ENCODE peak calls at places on chromosomes 12 and 14, in five cellular contexts. One of them, this sample, is unnamed.

GRCh38 chr12:131795064-131795463 is 33.1 kb upstream of the MMP17 start:
- DNase-seq in B cell: no peak
- DNase-seq in IMR-90: no peak
- DNase-seq in lower leg skin: no peak
- DNase-seq in RWPE1: no peak
- DNase-seq in this sample: no peak

GRCh38 chr12:51773145-51773869 is 75.2 kb downstream of the FIGNL2 start:
- DNase-seq in B cell: no peak
- DNase-seq in IMR-90: peak; percentile 77
- DNase-seq in lower leg skin: no peak
- DNase-seq in RWPE1: peak; percentile 44
- DNase-seq in this sample: no peak

GRCh38 chr14:94424371-94424770 is 28.2 kb downstream of the SERPINA11 start:
- DNase-seq in B cell: no peak
- DNase-seq in IMR-90: no peak
- DNase-seq in lower leg skin: no peak
- DNase-seq in RWPE1: no peak
- DNase-seq in this sample: no peak

GRCh38 chr12:99658950-99659349 is 11.4 kb downstream of the GARIN6 start:
- DNase-seq in B cell: no peak
- DNase-seq in IMR-90: no peak
- DNase-seq in lower leg skin: no peak
- DNase-seq in RWPE1: no peak
- DNase-seq in this sample: no peak

GRCh38 chr14:98069712-98070133 is 1202.3 kb downstream of the BCL11B start:
- DNase-seq in B cell: no peak
- DNase-seq in IMR-90: no peak
- DNase-seq in lower leg skin: peak; percentile 29
- DNase-seq in RWPE1: peak; percentile 87
- DNase-seq in this sample: no peak

GRCh38 chr12:49806321-49806813 is 21.8 kb downstream of the NCKAP5L start:
- DNase-seq in B cell: no peak
- DNase-seq in IMR-90: no peak
- DNase-seq in lower leg skin: no peak
- DNase-seq in RWPE1: no peak
- DNase-seq in this sample: no peak

GRCh38 chr14:22052795-22053194 is 379.2 kb upstream of the OR4E1 start:
- DNase-seq in B cell: no peak
- DNase-seq in IMR-90: no peak
- DNase-seq in lower leg skin: no peak
- DNase-seq in RWPE1: no peak
- DNase-seq in this sample: no peak

GRCh38 chr14:73234586-73235394 is 2.5 kb upstream of the PAPLN start:
- DNase-seq in B cell: no peak
- DNase-seq in IMR-90: no peak
- DNase-seq in lower leg skin: no peak
- DNase-seq in RWPE1: no peak
- DNase-seq in this sample: no peak

DNA sequence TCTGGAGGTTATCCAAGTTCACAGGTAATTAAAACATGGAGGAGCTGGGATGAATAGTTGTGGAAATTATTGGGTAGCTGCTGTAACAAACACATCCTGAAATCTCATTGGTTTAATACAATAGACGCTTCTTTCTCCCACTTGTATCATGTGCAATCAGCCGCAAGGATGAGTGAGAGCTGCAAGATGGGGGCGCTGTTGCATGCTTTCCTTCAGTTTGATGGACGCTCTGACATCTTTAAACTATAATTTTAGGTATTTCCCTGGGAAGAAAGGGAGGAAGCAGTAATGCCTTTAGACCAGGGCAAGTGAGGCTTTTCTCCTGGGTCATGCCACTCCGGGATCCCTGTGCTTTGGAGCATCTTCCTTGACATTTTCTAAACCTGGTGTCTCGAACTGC is 178.7 kb downstream of the PAWR start:
- DNase-seq in B cell: no peak
- DNase-seq in IMR-90: no peak
- DNase-seq in lower leg skin: no peak
- DNase-seq in RWPE1: no peak
- DNase-seq in this sample: no peak
- TF ChIP-seq CTCF in B cell: no peak
- TF ChIP-seq CTCF in IMR-90: peak; percentile 4
- TF ChIP-seq CTCF in lower leg skin: no peak
- TF ChIP-seq CTCF in RWPE1: no peak
- TF ChIP-seq CTCF in this sample: no peak

GRCh38 chr12:57107456-57107855 is 3.7 kb downstream of the STAT6 start:
- DNase-seq in B cell: no peak
- DNase-seq in IMR-90: no peak
- DNase-seq in lower leg skin: no peak
- DNase-seq in RWPE1: no peak
- DNase-seq in this sample: no peak

GRCh38 chr12:57106021-57106708 is 5.0 kb downstream of the STAT6 start:
- DNase-seq in B cell: no peak
- DNase-seq in IMR-90: no peak
- DNase-seq in lower leg skin: no peak
- DNase-seq in RWPE1: no peak
- DNase-seq in this sample: no peak

GRCh38 chr12:57104292-57104910 is 6.8 kb downstream of the STAT6 start:
- DNase-seq in B cell: no peak
- DNase-seq in IMR-90: no peak
- DNase-seq in lower leg skin: no peak
- DNase-seq in RWPE1: no peak
- DNase-seq in this sample: no peak

GRCh38 chr12:57103856-57104255 is 7.3 kb downstream of the STAT6 start:
- DNase-seq in B cell: no peak
- DNase-seq in IMR-90: no peak
- DNase-seq in lower leg skin: no peak
- DNase-seq in RWPE1: no peak
- DNase-seq in this sample: no peak

GRCh38 chr12:57105011-57105753 is 6.0 kb downstream of the STAT6 start:
- DNase-seq in B cell: no peak
- DNase-seq in IMR-90: no peak
- DNase-seq in lower leg skin: no peak
- DNase-seq in RWPE1: no peak
- DNase-seq in this sample: no peak
- TF ChIP-seq CTCF in B cell: no peak
- TF ChIP-seq CTCF in IMR-90: no peak
- TF ChIP-seq CTCF in lower leg skin: no peak
- TF ChIP-seq CTCF in RWPE1: no peak
- TF ChIP-seq CTCF in this sample: no peak

GRCh38 chr12:44812062-44812461 is 64.1 kb downstream of the NELL2 start:
- DNase-seq in B cell: no peak
- DNase-seq in IMR-90: no peak
- DNase-seq in lower leg skin: no peak
- DNase-seq in RWPE1: no peak
- DNase-seq in this sample: no peak
- TF ChIP-seq CTCF in B cell: peak; percentile 29
- TF ChIP-seq CTCF in IMR-90: no peak
- TF ChIP-seq CTCF in lower leg skin: no peak
- TF ChIP-seq CTCF in RWPE1: no peak
- TF ChIP-seq CTCF in this sample: no peak

DNA sequence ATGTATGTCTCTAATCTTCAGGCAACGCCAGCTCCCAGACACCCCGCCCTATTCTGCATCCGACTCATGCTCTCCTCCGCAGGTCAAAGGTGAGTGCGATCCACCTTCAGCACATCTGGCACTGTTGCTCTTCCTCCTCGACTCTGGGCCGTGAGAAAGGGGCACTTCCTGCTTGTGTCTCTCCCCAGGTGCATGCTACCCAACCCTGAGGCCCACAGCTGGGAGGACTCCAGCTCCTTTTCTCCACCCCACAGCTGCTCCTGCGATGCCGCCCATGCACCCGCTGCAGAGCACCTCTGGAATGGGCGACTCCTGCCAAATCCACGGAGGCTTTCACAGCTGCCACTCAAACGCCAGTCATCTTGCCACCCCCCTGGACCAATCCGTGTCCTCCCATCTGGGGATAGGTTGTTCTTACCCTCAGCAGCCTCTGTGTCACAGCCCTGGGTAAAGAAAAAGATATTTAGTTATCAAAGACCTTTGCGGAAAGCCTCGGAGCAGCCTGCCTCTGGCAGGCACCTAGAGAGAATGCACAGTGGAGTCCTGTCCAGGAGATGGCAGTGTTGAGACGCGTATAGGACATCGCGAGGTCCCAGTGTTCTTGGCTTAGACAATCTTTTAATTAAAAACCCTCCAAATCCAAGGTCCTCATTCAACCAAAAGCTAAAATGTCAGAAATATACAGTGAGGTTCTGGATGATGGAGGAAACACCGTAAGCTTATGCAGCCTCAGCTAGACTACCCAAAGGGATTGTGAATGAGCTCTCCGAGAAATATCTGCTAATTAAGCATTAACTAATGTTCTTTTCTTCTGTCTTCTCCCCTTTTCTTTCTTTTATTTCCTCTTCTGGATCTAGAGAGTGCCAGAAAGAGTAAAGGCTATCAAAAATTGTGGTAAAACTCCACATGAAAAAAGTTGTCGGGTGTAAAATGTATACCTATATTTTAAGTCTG is 54.3 kb downstream of the MYRFL start:
- DNase-seq in B cell: peak; percentile 65
- DNase-seq in IMR-90: peak; percentile 69
- DNase-seq in lower leg skin: peak; percentile 64
- DNase-seq in RWPE1: peak; percentile 82
- DNase-seq in this sample: peak; percentile 78
- TF ChIP-seq CTCF in B cell: peak; percentile 89
- TF ChIP-seq CTCF in IMR-90: peak; percentile 93
- TF ChIP-seq CTCF in lower leg skin: no peak
- TF ChIP-seq CTCF in RWPE1: peak; percentile 86
- TF ChIP-seq CTCF in this sample: peak; percentile 76

GRCh38 chr14:39426605-39427004 is 5.6 kb downstream of the FBXO33 start:
- DNase-seq in B cell: no peak
- DNase-seq in IMR-90: peak; percentile 59
- DNase-seq in lower leg skin: no peak
- DNase-seq in RWPE1: peak; percentile 9
- DNase-seq in this sample: no peak
- TF ChIP-seq CTCF in B cell: peak; percentile 28
- TF ChIP-seq CTCF in IMR-90: peak; percentile 46
- TF ChIP-seq CTCF in lower leg skin: no peak
- TF ChIP-seq CTCF in RWPE1: peak; percentile 33
- TF ChIP-seq CTCF in this sample: no peak

GRCh38 chr14:67461341-67461985 is 27.1 kb downstream of the TMEM229B start:
- DNase-seq in B cell: no peak
- DNase-seq in IMR-90: peak; percentile 27
- DNase-seq in lower leg skin: no peak
- DNase-seq in RWPE1: no peak
- DNase-seq in this sample: no peak

GRCh38 chr14:67464377-67464776 is 24.1 kb downstream of the TMEM229B start:
- DNase-seq in B cell: no peak
- DNase-seq in IMR-90: no peak
- DNase-seq in lower leg skin: no peak
- DNase-seq in RWPE1: no peak
- DNase-seq in this sample: no peak

GRCh38 chr14:67456732-67457131 is 31.8 kb downstream of the TMEM229B start:
- DNase-seq in B cell: no peak
- DNase-seq in IMR-90: no peak
- DNase-seq in lower leg skin: no peak
- DNase-seq in RWPE1: no peak
- DNase-seq in this sample: no peak

GRCh38 chr14:67457782-67458181 is 30.7 kb downstream of the TMEM229B start:
- DNase-seq in B cell: no peak
- DNase-seq in IMR-90: no peak
- DNase-seq in lower leg skin: no peak
- DNase-seq in RWPE1: no peak
- DNase-seq in this sample: no peak

GRCh38 chr14:67459336-67459735 is 29.2 kb downstream of the TMEM229B start:
- DNase-seq in B cell: no peak
- DNase-seq in IMR-90: no peak
- DNase-seq in lower leg skin: no peak
- DNase-seq in RWPE1: no peak
- DNase-seq in this sample: no peak
- TF ChIP-seq CTCF in B cell: no peak
- TF ChIP-seq CTCF in IMR-90: no peak
- TF ChIP-seq CTCF in lower leg skin: no peak
- TF ChIP-seq CTCF in RWPE1: no peak
- TF ChIP-seq CTCF in this sample: no peak

GRCh38 chr14:74492413-74493342 is at the start of gene NPC2:
- DNase-seq in B cell: no peak
- DNase-seq in IMR-90: no peak
- DNase-seq in lower leg skin: no peak
- DNase-seq in RWPE1: no peak
- DNase-seq in this sample: no peak

GRCh38 chr14:74488788-74489397 is 4.2 kb downstream of the NPC2 start:
- DNase-seq in B cell: no peak
- DNase-seq in IMR-90: peak; percentile 67
- DNase-seq in lower leg skin: no peak
- DNase-seq in RWPE1: peak; percentile 60
- DNase-seq in this sample: no peak

GRCh38 chr14:74495356-74495755 is 1.8 kb downstream of the ISCA2 start:
- DNase-seq in B cell: no peak
- DNase-seq in IMR-90: no peak
- DNase-seq in lower leg skin: no peak
- DNase-seq in RWPE1: no peak
- DNase-seq in this sample: no peak

GRCh38 chr14:74493343-74494261 is at the start of gene ISCA2:
- DNase-seq in B cell: peak; percentile 96
- DNase-seq in IMR-90: peak; percentile 99
- DNase-seq in lower leg skin: peak; percentile 100
- DNase-seq in RWPE1: peak; percentile 99
- DNase-seq in this sample: peak; percentile 97

DNA sequence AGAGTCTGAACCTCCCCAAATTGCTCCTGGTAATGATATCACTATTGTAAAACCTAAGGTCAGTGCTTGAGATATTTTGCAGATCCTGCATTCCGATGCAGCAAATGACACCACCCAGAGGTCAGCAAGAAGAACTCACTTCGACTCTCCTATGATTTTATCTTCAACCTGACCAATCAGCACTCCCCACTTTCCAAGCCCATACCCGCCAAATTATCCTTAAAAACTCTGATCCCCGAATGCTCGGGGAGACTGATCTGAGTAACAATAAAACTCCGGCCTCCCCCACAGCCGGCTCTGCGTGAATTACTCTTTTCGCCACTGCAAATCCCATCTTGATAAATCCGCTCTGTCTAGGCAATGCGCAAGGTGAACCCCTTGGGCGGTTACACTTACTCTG is 1.2 kb downstream of the NPC2 start:
- DNase-seq in B cell: no peak
- DNase-seq in IMR-90: peak; percentile 40
- DNase-seq in lower leg skin: no peak
- DNase-seq in RWPE1: peak; percentile 50
- DNase-seq in this sample: no peak
- TF ChIP-seq CTCF in B cell: peak; percentile 51
- TF ChIP-seq CTCF in IMR-90: peak; percentile 39
- TF ChIP-seq CTCF in lower leg skin: no peak
- TF ChIP-seq CTCF in RWPE1: peak; percentile 68
- TF ChIP-seq CTCF in this sample: no peak

GRCh38 chr12:6367969-6368892 is 7.1 kb downstream of the SCNN1A start:
- DNase-seq in B cell: no peak
- DNase-seq in IMR-90: no peak
- DNase-seq in lower leg skin: no peak
- DNase-seq in RWPE1: no peak
- DNase-seq in this sample: no peak
- TF ChIP-seq CTCF in B cell: no peak
- TF ChIP-seq CTCF in IMR-90: no peak
- TF ChIP-seq CTCF in lower leg skin: no peak
- TF ChIP-seq CTCF in RWPE1: no peak
- TF ChIP-seq CTCF in this sample: no peak

This sample was measured in mesothelial cell of epicardium.